ENCODE peak calls at places on chromosomes 16 and 17, in eight cellular contexts. D is CD8-positive, alpha-beta T cell; V is GM04503; Y is GM12864; X is stomach; P is smooth muscle cell of the brain vasculature; Z is astrocyte of the spinal cord; M is HEK293T. G is an unnamed sample.

GRCh38 chr17:81341347-81342061 is 46.4 kb upstream of the SLC38A10 start:
- DNase-seq in D (no peak), V (no peak), Y (no peak), X (no peak), P (no peak), Z (peak; percentile 58), M (no peak), G (peak; percentile 58)

GRCh38 chr17:29954405-29954804 is 13.0 kb downstream of the EFCAB5 start:
- DNase-seq in D (no peak), V (no peak), Y (no peak), X (no peak), P (no peak), Z (no peak), M (no peak), G (no peak)

GRCh38 chr16:68235105-68235881 is 634 bp downstream of the ESRP2 start:
- DNase-seq in D (no peak), V (no peak), Y (no peak), X (peak; percentile 69), P (no peak), Z (no peak), M (no peak), G (peak; percentile 81)

GRCh38 chr16:10805362-10805761 is 13.2 kb downstream of the TVP23A start:
- DNase-seq in D (no peak), V (no peak), Y (no peak), X (no peak), P (no peak), Z (no peak), M (no peak), G (no peak)

GRCh38 chr17:82957469-82957795 is 117.6 kb upstream of the ZNF750 start:
- DNase-seq in D (no peak), V (no peak), Y (no peak), X (peak; percentile 22), P (no peak), Z (no peak), M (no peak), G (no peak)

GRCh38 chr16:58556678-58557077 is 41.4 kb downstream of the SETD6 start:
- DNase-seq in D (no peak), V (no peak), Y (no peak), X (no peak), P (no peak), Z (peak; percentile 16), M (no peak), G (no peak)

GRCh38 chr17:50177983-50178834 is 12.4 kb downstream of the SGCA start:
- DNase-seq in D (no peak), V (peak; percentile 91), Y (no peak), X (peak; percentile 79), P (peak; percentile 96), Z (peak; percentile 99), M (peak; percentile 80), G (peak; percentile 91)

GRCh38 chr17:59498421-59499307 is 66.7 kb upstream of the DHX40 start:
- DNase-seq in D (no peak), V (peak; percentile 20), Y (no peak), X (no peak), P (no peak), Z (peak; percentile 14), M (no peak), G (no peak)

GRCh38 chr16:22324787-22325597 is 27.8 kb downstream of the POLR3E start:
- DNase-seq in D (no peak), V (no peak), Y (no peak), X (no peak), P (no peak), Z (no peak), M (no peak), G (no peak)

GRCh38 chr17:55177159-55177913 is 87.4 kb upstream of the HLF start:
- DNase-seq in D (no peak), V (peak; percentile 37), Y (no peak), X (no peak), P (no peak), Z (no peak), M (no peak), G (no peak)

GRCh38 chr16:58085584-58086251 is 43.5 kb downstream of the CFAP20 start:
- DNase-seq in D (no peak), V (no peak), Y (no peak), X (no peak), P (no peak), Z (no peak), M (no peak), G (no peak)

GRCh38 chr17:75617218-75617617 is 16.0 kb upstream of the SMIM5 start:
- DNase-seq in D (no peak), V (no peak), Y (no peak), X (no peak), P (no peak), Z (no peak), M (no peak), G (no peak)

GRCh38 chr16:2175454-2175853 is 19.9 kb downstream of the TRAF7 start:
- DNase-seq in D (no peak), V (no peak), Y (no peak), X (no peak), P (no peak), Z (no peak), M (no peak), G (no peak)

GRCh38 chr16:12330977-12331376 is 354.4 kb downstream of the SNX29 start:
- DNase-seq in D (no peak), V (no peak), Y (no peak), X (no peak), P (no peak), Z (no peak), M (no peak), G (no peak)

GRCh38 chr16:26231647-26232046 is 539.9 kb downstream of the HS3ST4 start:
- DNase-seq in D (no peak), V (no peak), Y (no peak), X (no peak), P (no peak), Z (no peak), M (no peak), G (no peak)

GRCh38 chr16:53043986-53044571 is 8.6 kb downstream of the CHD9NB start:
- DNase-seq in D (no peak), V (no peak), Y (no peak), X (no peak), P (no peak), Z (peak; percentile 18), M (peak; percentile 30), G (peak; percentile 23)

GRCh38 chr16:81526935-81527334 is 82.3 kb downstream of the CMIP start:
- DNase-seq in D (no peak), V (no peak), Y (no peak), X (no peak), P (no peak), Z (peak; percentile 60), M (no peak), G (peak; percentile 23)

GRCh38 chr16:11224894-11225676 is 30.9 kb downstream of the SOCS1 start:
- DNase-seq in D (peak; percentile 42), V (no peak), Y (peak; percentile 70), X (peak; percentile 47), P (no peak), Z (no peak), M (no peak), G (no peak)

GRCh38 chr17:45987706-45988105 is 11.3 kb upstream of the STH start:
- DNase-seq in D (no peak), V (no peak), Y (no peak), X (no peak), P (no peak), Z (no peak), M (no peak), G (no peak)

GRCh38 chr17:75077490-75078096 is 10.2 kb upstream of the SLC16A5 start:
- DNase-seq in D (no peak), V (no peak), Y (no peak), X (peak; percentile 83), P (no peak), Z (peak; percentile 32), M (no peak), G (peak; percentile 54)